ENCODE peak calls at places on chromosomes 2 and 18, in five cellular contexts. J, T, A, G and P are unnamed samples.

GRCh38 chr2:181574321-181574720 is 82.6 kb downstream of the CERKL start:
- DNase-seq in J (no peak), T (no peak), A (no peak), G (no peak), P (peak; percentile 5)

GRCh38 chr18:2971741-2972552 is 41.0 kb downstream of the LPIN2 start:
- DNase-seq in J (peak; percentile 34), T (no peak), A (peak; percentile 69), G (peak; percentile 43), P (no peak)

GRCh38 chr2:203998195-203998804 is 61.7 kb downstream of the ICOS start:
- DNase-seq in J (no peak), T (no peak), A (no peak), G (no peak), P (no peak)

GRCh38 chr2:231604101-231604684 is 11.5 kb downstream of the TEX44 start:
- DNase-seq in J (peak; percentile 46), T (peak; percentile 45), A (peak; percentile 76), G (no peak), P (peak; percentile 63)

GRCh38 chr18:4333043-4333442 is 122.1 kb downstream of the DLGAP1 start:
- DNase-seq in J (no peak), T (no peak), A (no peak), G (no peak), P (no peak)

GRCh38 chr18:57666818-57667497 is 45.3 kb upstream of the NARS1 start:
- DNase-seq in J (no peak), T (peak; percentile 26), A (no peak), G (no peak), P (no peak)

GRCh38 chr2:201432551-201433388 is 18.5 kb downstream of the TRAK2 start:
- DNase-seq in J (no peak), T (peak; percentile 15), A (no peak), G (no peak), P (no peak)

GRCh38 chr2:216490061-216490460 is 8.6 kb upstream of the RPL37A start:
- DNase-seq in J (no peak), T (peak; percentile 68), A (no peak), G (no peak), P (no peak)

GRCh38 chr2:86025229-86025820 is 80.4 kb downstream of the POLR1A start:
- DNase-seq in J (no peak), T (no peak), A (no peak), G (no peak), P (no peak)
- TF ChIP-seq CTCF in J (no peak), T (peak; percentile 50), A (no peak), G (no peak), P (peak; percentile 22)

DNA sequence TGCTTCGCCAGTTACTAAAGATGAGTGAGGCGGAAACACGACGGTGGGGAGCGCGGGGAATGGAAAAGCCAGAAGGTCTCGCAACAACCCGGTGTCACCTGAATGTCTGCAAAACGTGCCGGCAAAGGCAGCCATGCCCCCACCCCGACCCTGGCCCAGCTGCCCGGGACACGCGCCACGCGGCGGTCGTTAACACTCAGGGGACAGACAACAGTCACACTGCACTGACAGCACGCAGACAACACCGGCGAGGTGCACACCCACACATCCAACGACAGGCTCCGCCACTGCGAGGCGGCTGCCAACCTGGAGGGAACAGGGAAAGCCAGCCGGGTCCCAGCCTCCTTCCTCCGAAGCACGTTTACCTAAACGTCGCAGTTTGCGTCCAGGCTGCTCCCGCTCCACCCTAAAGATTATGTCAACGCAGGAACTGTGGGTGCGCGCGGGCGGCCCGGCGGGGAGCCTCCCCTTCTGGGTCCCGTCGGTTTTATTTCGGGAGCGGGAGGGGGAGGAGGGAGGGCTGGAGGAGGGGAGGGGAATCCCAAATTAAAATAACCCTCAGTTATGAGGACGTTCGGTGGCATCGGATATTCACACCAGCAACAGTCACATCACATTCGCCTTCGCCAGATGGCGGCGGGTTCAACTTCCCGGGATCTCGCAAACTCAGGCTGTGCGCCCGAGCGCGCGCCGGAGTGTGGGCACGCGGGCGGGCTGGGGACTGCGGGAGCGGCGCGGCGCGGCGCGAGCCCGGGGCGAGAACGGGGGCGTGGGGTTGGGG is 694 bp downstream of the PTGR3 start:
- DNase-seq in J (peak; percentile 58), T (no peak), A (peak; percentile 55), G (no peak), P (peak; percentile 45)
- TF ChIP-seq CTCF in J (peak; percentile 27), T (peak; percentile 32), A (no peak), G (no peak), P (peak; percentile 18)

DNA sequence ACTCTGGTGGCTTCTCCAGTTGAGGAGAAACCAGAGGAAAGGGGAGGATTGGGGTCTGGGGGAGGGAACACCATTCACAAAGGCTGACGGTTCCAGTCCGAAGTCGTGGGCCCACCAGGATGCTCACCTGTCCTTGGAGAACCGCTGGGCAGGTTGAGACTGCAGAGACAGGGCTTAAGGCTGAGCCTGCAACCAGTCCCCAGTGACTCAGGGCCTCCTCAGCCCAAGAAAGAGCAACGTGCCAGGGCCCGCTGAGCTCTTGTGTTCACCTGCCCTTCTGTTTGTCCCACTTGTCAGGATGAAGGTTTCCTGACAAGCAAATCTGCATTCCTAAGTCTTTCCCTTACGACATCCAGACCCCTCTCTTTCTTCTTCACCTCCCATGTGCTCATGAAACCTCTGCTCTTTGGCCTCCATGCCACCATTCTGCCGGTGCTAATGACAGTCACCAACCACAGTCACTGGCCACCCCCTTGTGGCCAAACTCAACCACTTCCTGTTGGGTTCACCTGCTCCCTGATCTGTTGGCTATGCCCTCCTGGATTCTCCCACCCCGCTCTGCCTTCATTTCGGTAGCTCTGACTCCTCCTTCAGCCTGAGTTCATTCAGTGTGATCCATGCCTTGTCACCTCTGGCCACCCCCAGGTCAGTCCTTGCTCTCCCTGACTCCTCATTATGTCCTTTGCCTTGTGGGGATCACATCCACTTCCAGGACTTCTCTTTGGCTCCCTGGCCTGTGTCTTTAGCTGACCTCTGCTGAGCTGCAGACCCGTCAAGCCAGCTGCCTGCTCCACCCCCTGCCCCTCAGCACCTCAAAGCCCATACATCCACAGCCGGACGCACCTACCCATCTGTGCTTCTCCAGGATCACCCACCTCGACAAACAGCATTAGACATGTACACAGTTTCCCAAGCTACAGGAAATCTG is 17.6 kb downstream of the EMX1 start:
- DNase-seq in J (no peak), T (no peak), A (peak; percentile 61), G (no peak), P (no peak)
- TF ChIP-seq CTCF in J (peak; percentile 19), T (peak; percentile 71), A (peak; percentile 20), G (no peak), P (peak; percentile 44)

GRCh38 chr2:229810786-229811185 is 96.4 kb upstream of the DNER start:
- DNase-seq in J (no peak), T (no peak), A (no peak), G (no peak), P (no peak)
- TF ChIP-seq CTCF in J (no peak), T (no peak), A (no peak), G (no peak), P (no peak)